ENCODE peak calls at places on chromosomes 5 and 9, in seven cellular contexts. R, T, G, V, H, U and Z are unnamed samples.

GRCh38 chr5:112024769-112025168 is 267.8 kb upstream of the NREP start:
- DNase-seq in R (no peak), T (no peak), G (no peak), V (no peak), H (no peak), U (no peak), Z (no peak)

GRCh38 chr5:98397081-98397480 is 376.4 kb upstream of the RGMB start:
- DNase-seq in R (peak), T (peak), G (no peak), V (no peak), H (no peak), U (no peak), Z (no peak)

GRCh38 chr5:106601605-106602004 is 1069.1 kb downstream of the EFNA5 start:
- DNase-seq in R (no peak), T (no peak), G (no peak), V (no peak), H (no peak), U (no peak), Z (no peak)

GRCh38 chr9:126491256-126491879 is 122.4 kb upstream of the LMX1B start:
- DNase-seq in R (peak), T (peak), G (no peak), V (no peak), H (peak), U (no peak), Z (peak)

GRCh38 chr9:33220681-33221567 is 19.0 kb upstream of the SPINK4 start:
- DNase-seq in R (no peak), T (no peak), G (no peak), V (no peak), H (no peak), U (no peak), Z (no peak)

GRCh38 chr9:21679432-21679831 is 123.0 kb upstream of the MTAP start:
- DNase-seq in R (no peak), T (peak), G (no peak), V (no peak), H (no peak), U (no peak), Z (no peak)

GRCh38 chr5:174176511-174176910 is 131.0 kb downstream of the NSG2 start:
- DNase-seq in R (no peak), T (no peak), G (no peak), V (no peak), H (no peak), U (no peak), Z (no peak)

GRCh38 chr5:60505373-60505772 is 194.6 kb downstream of the DEPDC1B start:
- DNase-seq in R (no peak), T (no peak), G (no peak), V (no peak), H (no peak), U (no peak), Z (no peak)

GRCh38 chr9:111839981-111840380 is 45.2 kb upstream of the SHOC1 start:
- DNase-seq in R (no peak), T (peak), G (no peak), V (no peak), H (no peak), U (no peak), Z (no peak)